ENCODE peak calls at places on chromosomes 5 and 9, in six cellular contexts. D, E, P, G, Y and V are unnamed samples.

GRCh38 chr5:66864240-66864884 is 268.2 kb downstream of the MAST4 start:
- DNase-seq in E (no peak), D (no peak), G (peak), Y (peak), P (peak), V (peak)

GRCh38 chr5:96195053-96195452 is 233.4 kb upstream of the ELL2 start:
- DNase-seq in P (no peak), E (no peak), D (no peak), G (no peak), Y (no peak), V (no peak)

GRCh38 chr5:96680759-96681158 is 18.6 kb downstream of the CAST start:
- DNase-seq in Y (no peak), E (no peak), G (no peak), D (no peak), P (no peak), V (no peak)

GRCh38 chr9:127899200-127899943 is at the start of gene ST6GALNAC6:
- DNase-seq in Y (peak), E (peak), P (no peak), D (peak), G (peak), V (peak)

GRCh38 chr5:122704247-122705036 is 70.4 kb upstream of the SNX2 start:
- DNase-seq in E (no peak), Y (peak), P (peak), G (no peak), D (no peak), V (no peak)

GRCh38 chr9:108271646-108272349 is 584.0 kb downstream of the ACTL7B start:
- DNase-seq in D (no peak), P (no peak), E (peak), Y (peak), G (no peak), V (no peak)

GRCh38 chr5:64165500-64166200 is at the start of gene RNF180:
- DNase-seq in D (no peak), G (peak), P (no peak), E (peak), Y (no peak), V (peak)

GRCh38 chr5:16902846-16903245 is 33.2 kb downstream of the MYO10 start:
- DNase-seq in Y (no peak), G (no peak), D (no peak), P (no peak), E (no peak), V (no peak)

GRCh38 chr5:122312670-122312988 is 592 bp downstream of the SNCAIP start:
- DNase-seq in E (no peak), Y (no peak), D (no peak), P (no peak), G (no peak), V (no peak)

GRCh38 chr5:91562922-91563321 is 179.8 kb upstream of the ARRDC3 start:
- DNase-seq in Y (no peak), P (no peak), G (no peak), E (no peak), D (no peak), V (no peak)

GRCh38 chr5:23318960-23319359 is 188.4 kb upstream of the PRDM9 start:
- DNase-seq in P (no peak), D (no peak), Y (no peak), G (no peak), E (no peak), V (no peak)

GRCh38 chr5:116135344-116135743 is 50.5 kb downstream of the COMMD10 start:
- DNase-seq in G (peak), E (no peak), D (no peak), Y (no peak), P (no peak), V (peak)

GRCh38 chr9:4604678-4605095 is 57.4 kb upstream of the PLPP6 start:
- DNase-seq in D (peak), P (peak), E (peak), G (peak), Y (peak), V (peak)

GRCh38 chr5:71892641-71893340 is 173.7 kb downstream of the CARTPT start:
- DNase-seq in P (no peak), E (no peak), D (no peak), G (no peak), Y (no peak), V (no peak)

GRCh38 chr9:100129772-100130171 is 30.7 kb downstream of the INVS start:
- DNase-seq in D (no peak), Y (no peak), P (no peak), E (no peak), G (no peak), V (no peak)

GRCh38 chr5:21774791-21775190 is 1078.4 kb downstream of the CDH12 start:
- DNase-seq in P (no peak), D (no peak), G (no peak), Y (no peak), E (no peak), V (no peak)

GRCh38 chr9:105127863-105128220 is 116.6 kb upstream of the SLC44A1 start:
- DNase-seq in G (peak), E (no peak), P (peak), Y (peak), D (no peak), V (peak)

GRCh38 chr9:83662933-83663332 is 40.0 kb downstream of the IDNK start:
- DNase-seq in G (no peak), Y (no peak), P (no peak), D (no peak), E (no peak), V (no peak)

GRCh38 chr9:124706685-124707084 is 64.4 kb downstream of the NR6A1 start:
- DNase-seq in D (no peak), G (no peak), Y (no peak), P (no peak), E (no peak), V (no peak)

GRCh38 chr5:1526151-1526631 is 2.4 kb upstream of the LPCAT1 start:
- DNase-seq in E (no peak), G (no peak), D (no peak), P (no peak), Y (no peak), V (no peak)

GRCh38 chr5:180154821-180155220 is 54.2 kb downstream of the RASGEF1C start:
- DNase-seq in E (no peak), Y (no peak), G (no peak), D (no peak), P (no peak), V (no peak)

GRCh38 chr5:127746756-127747155 is 43.6 kb downstream of the CCDC192 start:
- DNase-seq in G (no peak), Y (peak), E (no peak), P (no peak), D (no peak), V (no peak)

GRCh38 chr9:130765135-130766030 is 69.7 kb upstream of the ABL1 start:
- DNase-seq in Y (no peak), D (no peak), P (peak), E (no peak), G (peak), V (peak)

GRCh38 chr5:137218896-137219295 is 280.2 kb downstream of the SPOCK1 start:
- DNase-seq in E (no peak), P (no peak), G (no peak), Y (no peak), D (no peak), V (no peak)

GRCh38 chr9:15697459-15697858 is 144.6 kb downstream of the CCDC171 start:
- DNase-seq in E (no peak), Y (peak), G (no peak), P (peak), D (no peak), V (peak)

GRCh38 chr5:6158974-6159863 is 219.1 kb downstream of the MED10 start:
- DNase-seq in E (no peak), G (no peak), D (no peak), Y (no peak), P (no peak), V (no peak)

GRCh38 chr5:175894251-175894650 is 22.9 kb downstream of the CPLX2 start:
- DNase-seq in E (no peak), G (no peak), Y (no peak), D (no peak), P (no peak), V (no peak)

GRCh38 chr5:177502886-177503285 is 5.5 kb upstream of the PDLIM7 start:
- DNase-seq in G (no peak), Y (no peak), D (no peak), P (no peak), E (no peak), V (no peak)

GRCh38 chr5:151085517-151086031 is 4.7 kb upstream of the TNIP1 start:
- DNase-seq in P (no peak), Y (no peak), G (peak), E (no peak), D (no peak), V (peak)

GRCh38 chr5:158991391-158991790 is 108.3 kb downstream of the EBF1 start:
- DNase-seq in Y (no peak), P (no peak), D (no peak), G (no peak), E (no peak), V (no peak)

GRCh38 chr5:172102913-172103629 is 85.0 kb downstream of the STK10 start:
- DNase-seq in Y (no peak), P (peak), E (no peak), D (no peak), G (peak), V (peak)

GRCh38 chr5:82308416-82308815 is 30.3 kb upstream of the RPS23 start:
- DNase-seq in G (no peak), Y (no peak), P (no peak), D (no peak), E (no peak), V (no peak)

GRCh38 chr5:53261245-53261644 is 151.7 kb upstream of the MOCS2 start:
- DNase-seq in G (no peak), P (no peak), Y (no peak), D (no peak), E (no peak), V (no peak)

GRCh38 chr5:141871870-141872269 is 6.3 kb downstream of the PCDH1 start:
- DNase-seq in E (no peak), Y (no peak), D (no peak), G (no peak), P (no peak), V (no peak)

GRCh38 chr9:13386935-13387667 is 107.6 kb upstream of the MPDZ start:
- DNase-seq in D (no peak), P (no peak), G (no peak), E (no peak), Y (peak), V (no peak)

GRCh38 chr5:133930061-133930823 is 38.2 kb downstream of the C5orf15 start:
- DNase-seq in Y (peak), P (no peak), D (peak), E (no peak), G (peak), V (peak)

GRCh38 chr9:133576591-133577462 is 32.4 kb downstream of the FAM163B start:
- DNase-seq in P (no peak), G (no peak), E (no peak), D (no peak), Y (no peak), V (no peak)

GRCh38 chr9:133943781-133944745 is 48.1 kb downstream of the VAV2 start:
- DNase-seq in D (no peak), Y (no peak), P (no peak), E (no peak), G (no peak), V (no peak)

GRCh38 chr5:56596154-56596553 is 219.2 kb upstream of the MAP3K1 start:
- DNase-seq in G (no peak), Y (no peak), D (no peak), E (no peak), P (no peak), V (no peak)